ENCODE peak calls at places on chromosome 1, in seven cellular contexts. V is activated CD4-positive, alpha-beta T cell treated with anti-CD3 and anti-CD28 coated beads for 36 hours; O is AG08396; H is fibroblast of the conjunctiva; C is effector CD4-positive, alpha-beta T cell; K is activated naive CD4-positive, alpha-beta T cell; W is ELR. P is an unnamed sample.

GRCh38 chr1:63524166-63524565 is 841 bp downstream of the EFCAB7 start:
- DNase-seq in V (no peak), O (no peak), H (no peak), C (no peak), K (no peak), W (peak; percentile 12), P (no peak)

GRCh38 chr1:41494351-41495170 is 10.1 kb upstream of the EDN2 start:
- DNase-seq in V (no peak), O (no peak), H (no peak), C (no peak), K (no peak), W (no peak), P (no peak)

GRCh38 chr1:10113501-10113900 is 80.7 kb downstream of the UBE4B start:
- DNase-seq in V (no peak), O (no peak), H (no peak), C (no peak), K (no peak), W (no peak), P (no peak)

GRCh38 chr1:178607718-178608408 is 95.0 kb downstream of the TEX35 start:
- DNase-seq in V (no peak), O (no peak), H (no peak), C (no peak), K (no peak), W (peak; percentile 46), P (no peak)

GRCh38 chr1:94072840-94073516 is 48.0 kb downstream of the ABCA4 start:
- DNase-seq in V (no peak), O (no peak), H (no peak), C (no peak), K (no peak), W (no peak), P (no peak)

GRCh38 chr1:55781944-55782482 is 566.8 kb upstream of the USP24 start:
- DNase-seq in V (no peak), O (peak; percentile 48), H (peak; percentile 52), C (no peak), K (no peak), W (peak; percentile 83), P (no peak)

GRCh38 chr1:47699492-47700220 is 261.8 kb downstream of the FOXD2 start:
- DNase-seq in V (no peak), O (no peak), H (no peak), C (no peak), K (no peak), W (no peak), P (no peak)

GRCh38 chr1:68163220-68163619 is 69.1 kb downstream of the WLS start:
- DNase-seq in V (no peak), O (no peak), H (no peak), C (no peak), K (no peak), W (no peak), P (no peak)

GRCh38 chr1:77825356-77825709 is 45.9 kb downstream of the MIGA1 start:
- DNase-seq in V (peak; percentile 32), O (no peak), H (peak; percentile 85), C (no peak), K (no peak), W (peak; percentile 79), P (peak; percentile 22)

GRCh38 chr1:69518991-69519390 is 48.7 kb upstream of the LRRC7 start:
- DNase-seq in V (no peak), O (no peak), H (no peak), C (no peak), K (no peak), W (no peak), P (no peak)

GRCh38 chr1:99675292-99675691 is 29.4 kb downstream of the PALMD start:
- DNase-seq in V (no peak), O (no peak), H (no peak), C (no peak), K (no peak), W (no peak), P (no peak)

GRCh38 chr1:53123462-53124129 is 18.8 kb downstream of the SLC1A7 start:
- DNase-seq in V (no peak), O (peak; percentile 66), H (peak; percentile 54), C (no peak), K (no peak), W (no peak), P (no peak)

GRCh38 chr1:911875-912739 is 11.6 kb upstream of the SAMD11 start:
- DNase-seq in V (no peak), O (no peak), H (no peak), C (peak; percentile 1), K (no peak), W (no peak), P (no peak)

P was measured in NCI-H748 treated with DMSO at 0.1 percent for 48 hours.